ENCODE peak calls at places on chromosomes 5 and 9, in ten cellular contexts. S is upper lobe of right lung, I is right lobe of liver, P is AG10803, O is heart right ventricle, U is Peyer's patch, Y is epithelial cell of esophagus, A is adrenal gland, G is neural crest cell, L is astrocyte. E is an unnamed sample.

GRCh38 chr5:107799306-107799705 is 128.6 kb upstream of the EFNA5 start:
- DNase-seq in S (no peak), I (no peak), P (no peak), O (no peak), U (no peak), Y (no peak), A (no peak), G (no peak), L (no peak), E (no peak)

GRCh38 chr9:115461284-115461683 is 343.3 kb upstream of the TNC start:
- DNase-seq in S (no peak), I (no peak), P (no peak), O (no peak), U (no peak), Y (no peak), A (no peak), G (no peak), L (no peak), E (no peak)

GRCh38 chr5:141272906-141273305 is 27.7 kb downstream of the PCDHB15 start:
- DNase-seq in S (no peak), I (no peak), P (no peak), O (no peak), U (no peak), Y (no peak), A (no peak), G (no peak), L (no peak), E (no peak)

GRCh38 chr9:111102793-111103474 is 64.7 kb upstream of the LPAR1 start:
- DNase-seq in S (no peak), I (no peak), P (peak; percentile 59), O (no peak), U (no peak), Y (no peak), A (no peak), G (no peak), L (no peak), E (no peak)

GRCh38 chr5:112779531-112779930 is 41.8 kb downstream of the APC start:
- DNase-seq in S (no peak), I (no peak), P (peak; percentile 88), O (no peak), U (no peak), Y (peak; percentile 76), A (no peak), G (no peak), L (peak; percentile 57), E (no peak)

GRCh38 chr5:68066277-68066955 is 149.1 kb upstream of the PIK3R1 start:
- DNase-seq in S (no peak), I (no peak), P (no peak), O (no peak), U (no peak), Y (peak; percentile 49), A (no peak), G (no peak), L (peak; percentile 32), E (no peak)

GRCh38 chr5:136811551-136811950 is 446.2 kb upstream of the TRPC7 start:
- DNase-seq in S (no peak), I (no peak), P (peak; percentile 81), O (no peak), U (no peak), Y (peak; percentile 90), A (peak; percentile 46), G (no peak), L (peak; percentile 93), E (no peak)

GRCh38 chr9:98916660-98917059 is 27.0 kb upstream of the COL15A1 start:
- DNase-seq in S (no peak), I (no peak), P (no peak), O (peak; percentile 63), U (peak; percentile 62), Y (no peak), A (peak; percentile 76), G (no peak), L (peak; percentile 20), E (no peak)

GRCh38 chr5:10949856-10950630 is 189.0 kb upstream of the DAP start:
- DNase-seq in S (no peak), I (no peak), P (no peak), O (no peak), U (no peak), Y (no peak), A (no peak), G (no peak), L (no peak), E (no peak)

GRCh38 chr5:113052041-113052795 is 75.6 kb downstream of the DCP2 start:
- DNase-seq in S (no peak), I (no peak), P (no peak), O (no peak), U (no peak), Y (no peak), A (peak; percentile 60), G (no peak), L (no peak), E (no peak)

DNA sequence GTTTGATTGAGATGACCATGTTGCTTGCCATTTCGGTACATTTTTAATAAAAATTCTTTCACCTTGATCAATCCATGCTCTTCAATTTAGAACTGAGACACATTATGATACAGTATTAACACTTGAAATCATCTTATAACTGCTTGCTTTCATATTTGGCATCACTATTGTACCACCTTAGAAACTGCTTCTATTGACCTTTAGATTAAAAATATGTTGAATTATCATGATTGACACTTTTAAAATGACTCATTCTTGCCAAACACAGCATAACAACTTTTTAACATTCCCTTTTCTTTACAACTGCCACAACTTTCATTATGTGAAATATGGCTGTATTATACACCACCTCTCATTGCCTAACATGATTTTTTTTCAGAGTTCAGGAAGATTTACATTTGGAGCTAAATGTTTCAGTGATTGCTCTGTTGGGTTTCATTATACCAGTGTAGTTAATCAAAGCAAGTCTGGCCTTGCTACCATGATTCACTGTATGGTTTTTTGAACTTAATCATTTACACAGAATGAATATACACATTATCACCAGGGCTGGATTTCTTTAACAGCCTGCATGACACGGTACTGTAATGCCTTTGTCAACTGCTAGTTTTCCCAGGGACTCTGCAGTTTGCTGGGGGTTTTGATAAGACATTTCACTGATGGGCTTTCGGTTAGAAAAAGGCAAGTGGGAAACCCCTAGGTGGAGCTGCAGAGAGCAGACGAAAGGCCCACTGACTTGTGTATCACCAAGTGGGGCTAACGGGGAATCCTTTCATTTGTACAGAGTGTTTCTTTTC is 93.6 kb upstream of the TLE4 start:
- DNase-seq in S (no peak), I (no peak), P (peak; percentile 50), O (peak; percentile 8), U (peak; percentile 50), Y (peak; percentile 92), A (no peak), G (peak; percentile 24), L (peak; percentile 20), E (peak; percentile 61)
- TF ChIP-seq CTCF in S (peak; percentile 24), I (peak; percentile 23), P (peak; percentile 42), O (peak; percentile 46), U (no peak), Y (peak; percentile 6), A (peak; percentile 25), G (peak; percentile 56), L (peak; percentile 33), E (peak; percentile 52)

GRCh38 chr5:138491669-138492551 is 26.6 kb downstream of the EGR1 start:
- DNase-seq in S (peak; percentile 96), I (peak; percentile 95), P (peak; percentile 92), O (peak; percentile 91), U (peak; percentile 93), Y (peak; percentile 93), A (peak; percentile 89), G (peak; percentile 54), L (peak; percentile 84), E (peak; percentile 85)
- TF ChIP-seq CTCF in S (no peak), I (no peak), P (no peak), O (no peak), U (no peak), Y (no peak), A (no peak), G (no peak), L (no peak), E (no peak)

DNA sequence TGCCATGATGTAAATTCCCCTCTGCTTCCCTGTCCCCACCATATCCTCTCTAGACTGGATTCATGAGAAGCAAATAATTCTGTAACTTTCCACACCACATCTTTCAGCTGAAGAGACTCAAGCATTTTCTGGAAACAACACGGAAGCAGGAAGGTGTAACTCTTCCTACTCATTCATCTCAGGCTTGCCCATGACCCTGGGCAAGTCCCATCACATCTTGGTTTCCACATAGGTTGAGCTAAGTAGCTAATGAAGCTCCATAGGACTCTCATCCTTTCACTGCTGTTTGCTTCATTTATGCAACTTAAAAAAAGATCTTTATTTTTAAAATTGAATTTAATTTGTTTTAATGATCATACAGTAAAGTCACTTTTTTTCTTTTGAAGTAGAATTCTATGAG is 32.7 kb upstream of the STARD4 start:
- DNase-seq in S (no peak), I (no peak), P (no peak), O (no peak), U (no peak), Y (peak; percentile 90), A (no peak), G (no peak), L (no peak), E (no peak)
- TF ChIP-seq CTCF in S (no peak), I (no peak), P (no peak), O (no peak), U (no peak), Y (no peak), A (no peak), G (no peak), L (no peak), E (no peak)

GRCh38 chr5:73763300-73764032 is 137.5 kb downstream of the ARHGEF28 start:
- DNase-seq in S (no peak), I (peak; percentile 71), P (peak; percentile 73), O (no peak), U (no peak), Y (no peak), A (no peak), G (no peak), L (no peak), E (no peak)
- TF ChIP-seq CTCF in S (no peak), I (no peak), P (no peak), O (no peak), U (no peak), Y (no peak), A (no peak), G (no peak), L (no peak), E (no peak)

GRCh38 chr5:24642022-24642421 is 2.8 kb downstream of the CDH10 start:
- DNase-seq in S (no peak), I (no peak), P (peak; percentile 31), O (no peak), U (no peak), Y (peak; percentile 51), A (no peak), G (no peak), L (peak; percentile 30), E (no peak)
- TF ChIP-seq CTCF in S (peak; percentile 47), I (peak; percentile 55), P (peak; percentile 68), O (peak; percentile 54), U (no peak), Y (peak; percentile 59), A (peak; percentile 57), G (peak; percentile 71), L (peak; percentile 60), E (no peak)